ENCODE peak calls at places on chromosomes 3 and 15, in five cellular contexts. One of them, this sample, is unnamed.

GRCh38 chr3:105353485-105354161 is 13.1 kb upstream of the ALCAM start:
- DNase-seq in psoas muscle: peak
- DNase-seq in thoracic aorta: no peak
- DNase-seq in mucosa of descending colon: peak
- DNase-seq in brain microvascular endothelial cell: no peak
- DNase-seq in this sample: no peak

GRCh38 chr3:151925419-151925818 is 52.0 kb downstream of the SUCNR1 start:
- DNase-seq in mucosa of descending colon: no peak
- DNase-seq in thoracic aorta: no peak
- DNase-seq in brain microvascular endothelial cell: peak
- DNase-seq in psoas muscle: no peak
- DNase-seq in this sample: no peak

GRCh38 chr3:128488636-128488994 is 4.4 kb downstream of the GATA2 start:
- DNase-seq in mucosa of descending colon: no peak
- DNase-seq in brain microvascular endothelial cell: no peak
- DNase-seq in psoas muscle: no peak
- DNase-seq in thoracic aorta: no peak
- DNase-seq in this sample: no peak

GRCh38 chr3:113495035-113495434 is 19.9 kb downstream of the SPICE1 start:
- DNase-seq in thoracic aorta: no peak
- DNase-seq in brain microvascular endothelial cell: peak
- DNase-seq in mucosa of descending colon: peak
- DNase-seq in psoas muscle: no peak
- DNase-seq in this sample: peak

GRCh38 chr3:194139085-194139976 is 3.4 kb downstream of the HES1 start:
- DNase-seq in thoracic aorta: no peak
- DNase-seq in mucosa of descending colon: peak
- DNase-seq in psoas muscle: peak
- DNase-seq in brain microvascular endothelial cell: peak
- DNase-seq in this sample: peak

GRCh38 chr15:52790166-52790708 is at the start of gene ONECUT1:
- DNase-seq in psoas muscle: peak
- DNase-seq in brain microvascular endothelial cell: no peak
- DNase-seq in thoracic aorta: no peak
- DNase-seq in mucosa of descending colon: peak
- DNase-seq in this sample: no peak

GRCh38 chr3:25153561-25153960 is 274.5 kb upstream of the RARB start:
- DNase-seq in psoas muscle: no peak
- DNase-seq in mucosa of descending colon: no peak
- DNase-seq in thoracic aorta: no peak
- DNase-seq in brain microvascular endothelial cell: no peak
- DNase-seq in this sample: no peak

GRCh38 chr3:194565597-194566190 is 67.5 kb downstream of the TMEM44 start:
- DNase-seq in brain microvascular endothelial cell: no peak
- DNase-seq in thoracic aorta: no peak
- DNase-seq in psoas muscle: no peak
- DNase-seq in mucosa of descending colon: no peak
- DNase-seq in this sample: peak

GRCh38 chr3:86793786-86794185 is 197.2 kb downstream of the VGLL3 start:
- DNase-seq in thoracic aorta: no peak
- DNase-seq in brain microvascular endothelial cell: peak
- DNase-seq in mucosa of descending colon: no peak
- DNase-seq in psoas muscle: no peak
- DNase-seq in this sample: peak

GRCh38 chr3:188553569-188553968 is 399.6 kb downstream of the LPP start:
- DNase-seq in thoracic aorta: no peak
- DNase-seq in mucosa of descending colon: no peak
- DNase-seq in psoas muscle: no peak
- DNase-seq in brain microvascular endothelial cell: no peak
- DNase-seq in this sample: no peak

GRCh38 chr15:52368402-52368801 is 72.8 kb upstream of the MYO5C start:
- DNase-seq in thoracic aorta: no peak
- DNase-seq in brain microvascular endothelial cell: no peak
- DNase-seq in mucosa of descending colon: no peak
- DNase-seq in psoas muscle: no peak
- DNase-seq in this sample: no peak

GRCh38 chr3:60708191-60708975 is 542.9 kb downstream of the FHIT start:
- DNase-seq in psoas muscle: no peak
- DNase-seq in mucosa of descending colon: no peak
- DNase-seq in brain microvascular endothelial cell: peak
- DNase-seq in thoracic aorta: no peak
- DNase-seq in this sample: peak

GRCh38 chr3:26535151-26535550 is 87.4 kb upstream of the LRRC3B start:
- DNase-seq in brain microvascular endothelial cell: no peak
- DNase-seq in psoas muscle: no peak
- DNase-seq in mucosa of descending colon: no peak
- DNase-seq in thoracic aorta: no peak
- DNase-seq in this sample: no peak

GRCh38 chr3:132273043-132273442 is 44.2 kb upstream of the ACP3 start:
- DNase-seq in mucosa of descending colon: no peak
- DNase-seq in thoracic aorta: no peak
- DNase-seq in brain microvascular endothelial cell: no peak
- DNase-seq in psoas muscle: no peak
- DNase-seq in this sample: no peak

GRCh38 chr3:12303532-12303931 is 14.7 kb downstream of the PPARG start:
- DNase-seq in mucosa of descending colon: no peak
- DNase-seq in thoracic aorta: no peak
- DNase-seq in brain microvascular endothelial cell: peak
- DNase-seq in psoas muscle: no peak
- DNase-seq in this sample: peak

GRCh38 chr15:70491183-70491621 is 272.2 kb downstream of the UACA start:
- DNase-seq in brain microvascular endothelial cell: no peak
- DNase-seq in thoracic aorta: no peak
- DNase-seq in psoas muscle: no peak
- DNase-seq in mucosa of descending colon: no peak
- DNase-seq in this sample: no peak

GRCh38 chr3:42025388-42026138 is 63.7 kb upstream of the ULK4 start:
- DNase-seq in psoas muscle: peak
- DNase-seq in brain microvascular endothelial cell: peak
- DNase-seq in mucosa of descending colon: peak
- DNase-seq in thoracic aorta: peak
- DNase-seq in this sample: peak

GRCh38 chr3:17075358-17075757 is 190.6 kb downstream of the PLCL2 start:
- DNase-seq in mucosa of descending colon: no peak
- DNase-seq in psoas muscle: no peak
- DNase-seq in brain microvascular endothelial cell: no peak
- DNase-seq in thoracic aorta: no peak
- DNase-seq in this sample: no peak

GRCh38 chr3:128066111-128066510 is 13.9 kb downstream of the SEC61A1 start:
- DNase-seq in thoracic aorta: no peak
- DNase-seq in brain microvascular endothelial cell: no peak
- DNase-seq in psoas muscle: no peak
- DNase-seq in mucosa of descending colon: no peak
- DNase-seq in this sample: no peak

GRCh38 chr15:71547066-71547465 is 263.3 kb upstream of the NR2E3 start:
- DNase-seq in mucosa of descending colon: no peak
- DNase-seq in brain microvascular endothelial cell: no peak
- DNase-seq in thoracic aorta: no peak
- DNase-seq in psoas muscle: no peak
- DNase-seq in this sample: no peak

GRCh38 chr3:129534428-129535027 is 6.1 kb downstream of the RHO start:
- DNase-seq in psoas muscle: no peak
- DNase-seq in brain microvascular endothelial cell: no peak
- DNase-seq in mucosa of descending colon: no peak
- DNase-seq in thoracic aorta: no peak
- DNase-seq in this sample: no peak

GRCh38 chr15:63922551-63923315 is 89.0 kb upstream of the HERC1 start:
- DNase-seq in psoas muscle: no peak
- DNase-seq in thoracic aorta: no peak
- DNase-seq in mucosa of descending colon: no peak
- DNase-seq in brain microvascular endothelial cell: no peak
- DNase-seq in this sample: no peak

GRCh38 chr15:31266712-31267111 is 59.9 kb upstream of the KLF13 start:
- DNase-seq in brain microvascular endothelial cell: no peak
- DNase-seq in thoracic aorta: no peak
- DNase-seq in mucosa of descending colon: peak
- DNase-seq in psoas muscle: no peak
- DNase-seq in this sample: no peak

GRCh38 chr15:44729394-44729913 is 6.9 kb upstream of the TRIM69 start:
- DNase-seq in psoas muscle: peak
- DNase-seq in thoracic aorta: no peak
- DNase-seq in mucosa of descending colon: peak
- DNase-seq in brain microvascular endothelial cell: no peak
- DNase-seq in this sample: no peak

GRCh38 chr3:127799476-127800222 is 22.7 kb downstream of the MGLL start:
- DNase-seq in brain microvascular endothelial cell: peak
- DNase-seq in thoracic aorta: no peak
- DNase-seq in psoas muscle: peak
- DNase-seq in mucosa of descending colon: no peak
- DNase-seq in this sample: peak

GRCh38 chr3:188152660-188153497 is 1.1 kb upstream of the LPP start:
- DNase-seq in thoracic aorta: no peak
- DNase-seq in brain microvascular endothelial cell: peak
- DNase-seq in psoas muscle: peak
- DNase-seq in mucosa of descending colon: peak
- DNase-seq in this sample: no peak

GRCh38 chr3:169026543-169027181 is 636.9 kb downstream of the MECOM start:
- DNase-seq in brain microvascular endothelial cell: peak
- DNase-seq in psoas muscle: no peak
- DNase-seq in thoracic aorta: no peak
- DNase-seq in mucosa of descending colon: no peak
- DNase-seq in this sample: peak

GRCh38 chr3:32414527-32415202 is 23.0 kb downstream of the CMTM7 start:
- DNase-seq in mucosa of descending colon: peak
- DNase-seq in brain microvascular endothelial cell: peak
- DNase-seq in psoas muscle: no peak
- DNase-seq in thoracic aorta: no peak
- DNase-seq in this sample: no peak

GRCh38 chr15:42608110-42608531 is 32.7 kb downstream of the STARD9 start:
- DNase-seq in brain microvascular endothelial cell: peak
- DNase-seq in psoas muscle: no peak
- DNase-seq in mucosa of descending colon: no peak
- DNase-seq in thoracic aorta: no peak
- DNase-seq in this sample: peak

GRCh38 chr15:84685304-84685703 is 27.3 kb upstream of the NMB start:
- DNase-seq in thoracic aorta: peak
- DNase-seq in mucosa of descending colon: no peak
- DNase-seq in psoas muscle: peak
- DNase-seq in brain microvascular endothelial cell: peak
- DNase-seq in this sample: peak

GRCh38 chr3:42961633-42962032 is 17.5 kb upstream of the GASK1A start:
- DNase-seq in thoracic aorta: no peak
- DNase-seq in brain microvascular endothelial cell: peak
- DNase-seq in mucosa of descending colon: peak
- DNase-seq in psoas muscle: no peak
- DNase-seq in this sample: peak

GRCh38 chr3:27666708-27667107 is 55.4 kb downstream of the EOMES start:
- DNase-seq in brain microvascular endothelial cell: peak
- DNase-seq in psoas muscle: peak
- DNase-seq in mucosa of descending colon: peak
- DNase-seq in thoracic aorta: no peak
- DNase-seq in this sample: peak

GRCh38 chr3:21447471-21448205 is 303.4 kb downstream of the ZNF385D start:
- DNase-seq in thoracic aorta: no peak
- DNase-seq in mucosa of descending colon: no peak
- DNase-seq in brain microvascular endothelial cell: no peak
- DNase-seq in psoas muscle: no peak
- DNase-seq in this sample: peak

GRCh38 chr3:139235192-139235591 is 108.6 kb upstream of the MRPS22 start:
- DNase-seq in thoracic aorta: no peak
- DNase-seq in brain microvascular endothelial cell: no peak
- DNase-seq in psoas muscle: no peak
- DNase-seq in mucosa of descending colon: no peak
- DNase-seq in this sample: no peak

GRCh38 chr3:174907027-174907426 is 47.9 kb downstream of the NAALADL2 start:
- DNase-seq in mucosa of descending colon: no peak
- DNase-seq in psoas muscle: no peak
- DNase-seq in brain microvascular endothelial cell: no peak
- DNase-seq in thoracic aorta: no peak
- DNase-seq in this sample: no peak

GRCh38 chr3:5105050-5105449 is 17.0 kb upstream of the ARL8B start:
- DNase-seq in psoas muscle: no peak
- DNase-seq in brain microvascular endothelial cell: no peak
- DNase-seq in thoracic aorta: no peak
- DNase-seq in mucosa of descending colon: no peak
- DNase-seq in this sample: no peak

GRCh38 chr3:72494076-72495000 is 353.9 kb downstream of the SHQ1 start:
- DNase-seq in mucosa of descending colon: no peak
- DNase-seq in psoas muscle: no peak
- DNase-seq in thoracic aorta: no peak
- DNase-seq in brain microvascular endothelial cell: no peak
- DNase-seq in this sample: peak

GRCh38 chr3:158731938-158732855 is at the start of gene RARRES1:
- DNase-seq in thoracic aorta: no peak
- DNase-seq in brain microvascular endothelial cell: peak
- DNase-seq in psoas muscle: peak
- DNase-seq in mucosa of descending colon: peak
- DNase-seq in this sample: no peak

GRCh38 chr3:14601692-14602005 is 49.9 kb upstream of the CCDC174 start:
- DNase-seq in thoracic aorta: no peak
- DNase-seq in psoas muscle: no peak
- DNase-seq in brain microvascular endothelial cell: no peak
- DNase-seq in mucosa of descending colon: no peak
- DNase-seq in this sample: no peak
- H3K4me3 ChIP-seq in thoracic aorta: no peak
- H3K4me3 ChIP-seq in psoas muscle: no peak
- H3K4me3 ChIP-seq in brain microvascular endothelial cell: no peak
- H3K4me3 ChIP-seq in mucosa of descending colon: no peak
- H3K4me3 ChIP-seq in this sample: no peak

GRCh38 chr15:89828324-89829145 is 13.9 kb upstream of the ANPEP start:
- DNase-seq in thoracic aorta: no peak
- DNase-seq in brain microvascular endothelial cell: peak
- DNase-seq in psoas muscle: peak
- DNase-seq in mucosa of descending colon: peak
- DNase-seq in this sample: no peak
- TF ChIP-seq CTCF in thoracic aorta: no peak
- TF ChIP-seq CTCF in brain microvascular endothelial cell: no peak
- TF ChIP-seq CTCF in psoas muscle: no peak
- TF ChIP-seq CTCF in mucosa of descending colon: no peak
- TF ChIP-seq CTCF in this sample: no peak

DNA sequence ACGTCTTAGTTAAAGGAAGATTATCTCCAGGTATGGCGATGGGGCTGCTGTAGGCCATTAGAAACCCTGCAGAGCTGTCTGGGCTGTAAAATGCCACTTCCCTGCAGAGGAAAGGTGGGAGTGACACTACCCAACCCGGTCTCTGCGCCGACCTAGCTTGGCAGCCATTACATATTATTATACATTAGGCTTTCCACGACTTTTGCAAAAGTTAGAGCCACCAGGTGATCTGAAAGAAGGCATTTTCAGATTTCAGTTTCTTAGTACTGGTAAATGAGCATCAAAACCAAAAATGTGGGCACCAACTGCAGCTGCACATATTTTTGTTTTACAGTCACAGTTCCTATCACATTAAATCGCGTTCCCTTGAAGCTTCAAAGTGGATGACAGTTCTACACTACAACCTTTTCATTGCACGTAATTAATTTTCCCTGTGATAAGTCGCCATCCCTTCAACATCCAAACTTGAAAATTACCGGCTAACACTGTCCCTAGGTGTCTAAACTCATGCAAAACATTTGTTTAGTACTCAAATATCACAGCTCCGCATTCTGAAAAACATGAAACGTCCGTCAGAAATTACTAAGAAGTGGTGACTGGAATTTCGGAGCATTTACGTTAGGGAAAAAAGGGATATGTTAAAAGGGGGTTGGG is 81.3 kb upstream of the CHD2 start:
- DNase-seq in psoas muscle: no peak
- DNase-seq in brain microvascular endothelial cell: no peak
- DNase-seq in thoracic aorta: no peak
- DNase-seq in mucosa of descending colon: no peak
- DNase-seq in this sample: no peak
- H3K4me3 ChIP-seq in psoas muscle: peak
- H3K4me3 ChIP-seq in brain microvascular endothelial cell: no peak
- H3K4me3 ChIP-seq in thoracic aorta: peak
- H3K4me3 ChIP-seq in mucosa of descending colon: no peak
- H3K4me3 ChIP-seq in this sample: no peak

GRCh38 chr3:94098487-94098886 is 35.6 kb downstream of the NSUN3 start:
- DNase-seq in mucosa of descending colon: no peak
- DNase-seq in thoracic aorta: no peak
- DNase-seq in psoas muscle: no peak
- DNase-seq in brain microvascular endothelial cell: no peak
- DNase-seq in this sample: no peak
- TF ChIP-seq CTCF in mucosa of descending colon: no peak
- TF ChIP-seq CTCF in thoracic aorta: no peak
- TF ChIP-seq CTCF in psoas muscle: no peak
- TF ChIP-seq CTCF in brain microvascular endothelial cell: peak
- TF ChIP-seq CTCF in this sample: no peak

This sample was measured in astrocyte of the cerebellum.